ENCODE peak calls at places on chromosomes 7 and 10, in four cellular contexts. E is dermis microvascular lymphatic vessel endothelial cell, P is spleen, S is transverse colon. V is an unnamed sample.

GRCh38 chr10:80542053-80542452 is 4.4 kb downstream of the SH2D4B start:
- DNase-seq in E (no peak), S (no peak), P (no peak), V (no peak)

GRCh38 chr7:99617187-99617781 is 538 bp downstream of the ZSCAN25 start:
- DNase-seq in P (no peak), S (no peak), E (no peak), V (no peak)

GRCh38 chr10:88848499-88848898 is 3.1 kb downstream of the ANKRD22 start:
- DNase-seq in E (peak), P (no peak), S (no peak), V (no peak)

GRCh38 chr7:38171558-38172403 is 6.3 kb upstream of the STARD3NL start:
- DNase-seq in E (no peak), S (no peak), P (no peak), V (no peak)

GRCh38 chr10:58266826-58267712 is 625 bp downstream of the IPMK start:
- DNase-seq in E (no peak), S (peak), P (peak), V (peak)

GRCh38 chr7:73971315-73971700 is 56.7 kb upstream of the ELN start:
- DNase-seq in E (no peak), P (no peak), S (no peak), V (no peak)

GRCh38 chr7:118129037-118129436 is 54.9 kb upstream of the LSM8 start:
- DNase-seq in S (no peak), E (no peak), P (no peak), V (no peak)

GRCh38 chr10:6473901-6474370 is 106.1 kb downstream of the PRKCQ start:
- DNase-seq in E (no peak), S (no peak), P (no peak), V (no peak)

GRCh38 chr10:3126741-3127342 is 45.7 kb downstream of the PITRM1 start:
- DNase-seq in S (peak), E (no peak), P (no peak), V (peak)

GRCh38 chr10:34543716-34544115 is 271.4 kb downstream of the PARD3 start:
- DNase-seq in E (no peak), S (no peak), P (no peak), V (no peak)

GRCh38 chr10:43264987-43265798 is 1.7 kb downstream of the RASGEF1A start:
- DNase-seq in S (peak), E (no peak), P (no peak), V (no peak)

GRCh38 chr7:73397521-73397934 is 36.0 kb upstream of the FZD9 start:
- DNase-seq in E (no peak), S (no peak), P (no peak), V (no peak)

GRCh38 chr7:90825779-90826178 is 229.7 kb downstream of the CDK14 start:
- DNase-seq in S (no peak), E (no peak), P (no peak), V (no peak)

GRCh38 chr7:128728608-128729007 is 10.6 kb upstream of the CALU start:
- DNase-seq in E (no peak), S (no peak), P (no peak), V (no peak)

GRCh38 chr10:123962756-123963469 is 71.3 kb upstream of the CPXM2 start:
- DNase-seq in P (no peak), S (peak), E (no peak), V (no peak)

GRCh38 chr7:100456561-100456957 is 7.5 kb downstream of the SPACDR start:
- DNase-seq in S (no peak), E (no peak), P (no peak), V (no peak)

GRCh38 chr10:17074548-17074860 is 55.1 kb downstream of the CUBN start:
- DNase-seq in P (no peak), S (no peak), E (no peak), V (no peak)

GRCh38 chr7:142391191-142391992 is 133.5 kb upstream of the PRSS58 start:
- DNase-seq in S (no peak), E (no peak), P (no peak), V (no peak)

GRCh38 chr7:6443372-6443941 is 4.3 kb downstream of the DAGLB start:
- DNase-seq in E (no peak), S (no peak), P (no peak), V (no peak)

GRCh38 chr7:102393467-102393866 is 2.7 kb upstream of the PRKRIP1 start:
- DNase-seq in E (no peak), P (no peak), S (no peak), V (no peak)

GRCh38 chr10:34615770-34616169 is 199.3 kb downstream of the PARD3 start:
- DNase-seq in E (no peak), P (no peak), S (no peak), V (no peak)

GRCh38 chr10:34341473-34341872 is 473.6 kb downstream of the PARD3 start:
- DNase-seq in E (no peak), S (no peak), P (no peak), V (no peak)

GRCh38 chr7:55144333-55144954 is 125.6 kb downstream of the EGFR start:
- DNase-seq in P (peak), S (no peak), E (no peak), V (no peak)

GRCh38 chr7:81902536-81902935 is 132.7 kb upstream of the HGF start:
- DNase-seq in S (no peak), E (no peak), P (no peak), V (no peak)

GRCh38 chr10:32982293-32982709 is 24.3 kb upstream of the ITGB1 start:
- DNase-seq in E (no peak), S (no peak), P (no peak), V (no peak)

GRCh38 chr7:226281-226882 is 34.0 kb downstream of the FAM20C start:
- DNase-seq in S (no peak), E (no peak), P (no peak), V (no peak)

GRCh38 chr7:9719303-9719702 is 1254.4 kb upstream of the PHF14 start:
- DNase-seq in S (no peak), E (no peak), P (no peak), V (no peak)

GRCh38 chr10:59970396-59971368 is 64.3 kb upstream of the CCDC6 start:
- DNase-seq in P (no peak), S (no peak), E (no peak), V (no peak)

GRCh38 chr7:108291791-108292440 is 161.8 kb upstream of the LAMB4 start:
- DNase-seq in P (no peak), E (no peak), S (no peak), V (no peak)

GRCh38 chr7:112266141-112266540 is 59.6 kb downstream of the ZNF277 start:
- DNase-seq in S (no peak), E (no peak), P (no peak), V (no peak)

GRCh38 chr7:128742206-128742605 is 3.0 kb downstream of the CALU start:
- DNase-seq in S (no peak), E (no peak), P (no peak), V (no peak)

GRCh38 chr7:106166651-106167342 is 54.7 kb upstream of the SYPL1 start:
- DNase-seq in P (no peak), S (peak), E (peak), V (no peak)